ENCODE peak calls at places on chromosomes 11 and 22, in four cellular contexts. M is spleen, Q is uterus, Z is HCT116. O is an unnamed sample.

GRCh38 chr11:48210052-48210451 is 6.6 kb upstream of the OR4B1 start:
- DNase-seq in Q (no peak), Z (no peak), M (no peak), O (no peak)

GRCh38 chr11:13120691-13121090 is 111.6 kb downstream of the RASSF10 start:
- DNase-seq in Q (no peak), M (no peak), Z (no peak), O (peak; percentile 10)

GRCh38 chr11:57196556-57196955 is 14.8 kb downstream of the LRRC55 start:
- DNase-seq in M (no peak), Z (no peak), Q (no peak), O (no peak)

GRCh38 chr11:62013266-62014157 is 46.1 kb upstream of the FTH1 start:
- DNase-seq in M (peak; percentile 58), Q (peak; percentile 57), Z (no peak), O (no peak)

GRCh38 chr11:129455756-129456436 is 80.2 kb downstream of the BARX2 start:
- DNase-seq in M (no peak), Q (no peak), Z (no peak), O (no peak)

GRCh38 chr22:38628444-38628843 is 27.7 kb downstream of the FAM227A start:
- DNase-seq in M (peak; percentile 15), Z (no peak), Q (no peak), O (no peak)

GRCh38 chr11:43458486-43458885 is 99.8 kb downstream of the TTC17 start:
- DNase-seq in M (no peak), Z (no peak), Q (no peak), O (no peak)

GRCh38 chr11:36408476-36409136 is 101.5 kb downstream of the TRAF6 start:
- DNase-seq in Z (no peak), Q (no peak), M (no peak), O (no peak)

GRCh38 chr11:72975778-72976520 is 161.7 kb downstream of the ATG16L2 start:
- DNase-seq in Z (no peak), Q (no peak), M (no peak), O (no peak)

GRCh38 chr11:32259641-32260081 is 168.8 kb downstream of the RCN1 start:
- DNase-seq in Z (no peak), M (no peak), Q (no peak), O (no peak)

GRCh38 chr11:32088117-32088941 is 2.5 kb upstream of the RCN1 start:
- DNase-seq in Z (no peak), M (no peak), Q (no peak), O (no peak)

GRCh38 chr22:48944756-48945620 is 882.7 kb downstream of the BRD1 start:
- DNase-seq in Z (no peak), Q (no peak), M (peak; percentile 49), O (peak; percentile 86)

GRCh38 chr11:73233211-73233610 is 15.1 kb downstream of the P2RY2 start:
- DNase-seq in Z (no peak), Q (peak; percentile 3), M (peak; percentile 6), O (no peak)

GRCh38 chr11:15750535-15751297 is 605.6 kb downstream of the SOX6 start:
- DNase-seq in Z (no peak), M (no peak), Q (no peak), O (peak; percentile 89)

GRCh38 chr11:15698855-15699254 is 584.1 kb downstream of the INSC start:
- DNase-seq in Q (no peak), M (no peak), Z (no peak), O (peak; percentile 85)

GRCh38 chr22:42891696-42892095 is 34.6 kb upstream of the ARFGAP3 start:
- DNase-seq in Q (no peak), M (no peak), Z (no peak), O (no peak)

GRCh38 chr11:27507561-27508322 is 1.2 kb upstream of the LIN7C start:
- DNase-seq in M (no peak), Q (no peak), Z (no peak), O (no peak)

GRCh38 chr22:47165338-47165931 is 403.0 kb downstream of the TBC1D22A start:
- DNase-seq in Z (no peak), M (peak; percentile 63), Q (peak; percentile 7), O (no peak)

GRCh38 chr11:13249992-13250391 is 27.6 kb upstream of the BMAL1 start:
- DNase-seq in Q (no peak), Z (no peak), M (no peak), O (no peak)

DNA sequence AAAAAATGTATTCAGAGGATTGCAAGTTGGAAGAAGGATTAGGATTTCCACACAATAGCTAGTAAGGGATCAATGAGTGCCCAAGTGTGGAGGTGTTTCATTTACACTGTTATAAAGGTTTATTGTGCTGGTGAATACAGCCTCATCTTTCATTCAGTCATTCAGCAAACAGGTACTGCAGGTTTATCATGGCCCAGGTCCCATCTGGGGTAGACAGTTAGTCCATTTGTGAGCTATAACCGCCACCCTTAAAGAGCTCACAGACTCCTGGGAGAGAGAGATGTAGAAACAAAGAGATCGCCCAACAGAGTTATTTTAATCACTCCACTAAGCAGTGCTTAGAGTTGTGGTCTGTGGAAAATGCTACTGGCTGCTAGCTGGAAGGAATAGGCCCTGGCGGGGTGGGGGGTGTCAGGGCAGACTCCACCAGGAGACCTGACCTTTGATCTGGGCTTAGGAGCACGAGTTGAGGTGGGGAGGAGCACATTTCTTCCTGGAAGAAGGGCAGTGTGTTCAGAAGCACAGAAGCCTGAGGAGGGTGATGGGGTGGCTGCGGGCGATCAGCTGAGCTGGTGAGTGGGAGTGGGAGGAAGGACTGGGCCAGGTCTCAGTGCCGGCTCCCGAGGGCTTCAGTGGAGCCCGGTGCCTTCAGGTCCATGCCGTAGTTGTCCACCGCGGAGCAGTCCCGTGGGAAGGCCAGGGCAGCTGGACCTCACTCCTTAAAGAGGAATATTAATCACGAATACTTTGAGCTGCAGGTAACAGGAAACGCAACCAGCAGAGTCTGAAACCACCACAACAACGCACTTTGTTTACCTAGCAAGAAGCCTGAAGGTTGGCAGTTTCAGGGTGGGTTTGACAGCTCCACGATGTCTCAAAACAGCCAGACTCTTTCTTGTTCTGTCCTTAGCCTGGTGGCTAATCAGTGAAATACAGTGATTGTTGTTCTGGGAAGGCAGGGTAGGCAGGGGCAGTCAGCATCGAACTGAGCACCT is 11.2 kb downstream of the TOM1 start:
- DNase-seq in Q (no peak), M (peak; percentile 68), Z (no peak), O (no peak)
- TF ChIP-seq POLR2A in Q (no peak), M (no peak), Z (no peak), O (no peak)

DNA sequence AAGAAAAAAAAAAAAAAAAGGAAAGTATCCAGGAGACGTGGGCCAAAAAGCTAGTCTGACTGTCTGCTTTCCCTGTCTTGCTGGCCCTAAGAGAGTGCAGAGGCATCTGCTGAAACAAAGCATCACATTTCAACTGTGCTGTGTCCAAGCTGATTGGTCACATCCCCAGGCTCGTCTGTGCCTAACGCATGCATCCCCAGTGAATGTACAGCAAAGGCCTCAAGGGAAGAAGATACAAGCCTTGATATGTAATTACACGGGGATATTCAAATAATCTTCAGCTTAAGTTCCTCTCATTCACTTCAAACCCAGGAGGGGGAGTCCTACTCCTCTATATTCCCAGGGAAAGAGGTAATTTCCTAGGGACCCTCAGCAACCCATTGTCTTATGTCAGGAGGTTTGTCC is 5.4 kb upstream of the SORL1 start:
- DNase-seq in Z (no peak), Q (no peak), M (no peak), O (no peak)
- TF ChIP-seq CTCF in Z (peak; percentile 12), Q (no peak), M (no peak), O (peak; percentile 9)

GRCh38 chr11:67483901-67484665 is 1.3 kb downstream of the AIP start:
- DNase-seq in Q (no peak), M (no peak), Z (no peak), O (no peak)
- TF ChIP-seq POLR2A in Q (no peak), M (no peak), Z (no peak), O (no peak)

DNA sequence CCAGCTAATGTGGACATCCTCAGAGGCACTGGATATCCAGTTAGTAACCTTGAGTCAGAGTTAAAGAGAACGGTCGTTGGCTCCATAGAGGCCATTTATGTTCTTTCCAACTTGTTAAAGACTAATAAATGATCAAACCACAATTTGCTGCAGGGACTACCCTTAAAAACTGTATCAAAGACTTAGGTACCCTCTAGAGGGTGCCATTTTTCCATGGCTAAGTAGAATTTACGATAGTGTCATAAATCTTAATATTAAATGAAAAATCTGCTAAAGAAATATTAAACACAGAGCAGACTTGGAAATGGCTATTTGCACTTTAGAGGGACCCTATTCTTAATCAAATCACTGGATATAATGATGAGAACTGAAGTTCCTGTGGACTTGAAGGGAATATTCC is 685.2 kb upstream of the CHORDC1 start:
- DNase-seq in Q (no peak), Z (no peak), M (no peak), O (no peak)
- TF ChIP-seq CTCF in Q (no peak), Z (no peak), M (no peak), O (peak; percentile 16)

GRCh38 chr11:76047766-76048165 is 158.5 kb downstream of the WNT11 start:
- DNase-seq in M (no peak), Z (no peak), Q (no peak), O (no peak)
- TF ChIP-seq POLR2A in M (no peak), Z (no peak), Q (no peak), O (no peak)

DNA sequence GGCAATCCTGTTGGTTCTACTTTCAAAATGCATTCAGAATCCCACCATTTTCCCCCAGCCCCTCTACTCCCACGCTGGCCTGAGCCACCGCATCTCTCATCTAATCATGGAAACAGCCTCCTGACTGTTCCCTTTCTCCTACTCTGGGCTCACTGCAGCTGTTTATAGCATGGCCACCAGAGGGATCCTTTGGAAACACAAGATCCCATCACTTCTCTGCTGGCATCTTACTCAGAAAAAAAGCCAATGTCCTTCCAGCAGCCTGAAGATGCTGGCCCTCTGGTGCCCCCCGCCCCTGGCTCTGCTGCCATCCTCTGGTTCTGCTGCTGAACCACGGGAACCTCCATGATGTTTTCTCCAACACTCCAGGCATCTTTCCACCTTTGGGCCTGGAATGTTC is 11.1 kb downstream of the MS4A8 start:
- DNase-seq in Z (no peak), Q (no peak), M (no peak), O (no peak)
- TF ChIP-seq CTCF in Z (peak; percentile 53), Q (no peak), M (no peak), O (no peak)

DNA sequence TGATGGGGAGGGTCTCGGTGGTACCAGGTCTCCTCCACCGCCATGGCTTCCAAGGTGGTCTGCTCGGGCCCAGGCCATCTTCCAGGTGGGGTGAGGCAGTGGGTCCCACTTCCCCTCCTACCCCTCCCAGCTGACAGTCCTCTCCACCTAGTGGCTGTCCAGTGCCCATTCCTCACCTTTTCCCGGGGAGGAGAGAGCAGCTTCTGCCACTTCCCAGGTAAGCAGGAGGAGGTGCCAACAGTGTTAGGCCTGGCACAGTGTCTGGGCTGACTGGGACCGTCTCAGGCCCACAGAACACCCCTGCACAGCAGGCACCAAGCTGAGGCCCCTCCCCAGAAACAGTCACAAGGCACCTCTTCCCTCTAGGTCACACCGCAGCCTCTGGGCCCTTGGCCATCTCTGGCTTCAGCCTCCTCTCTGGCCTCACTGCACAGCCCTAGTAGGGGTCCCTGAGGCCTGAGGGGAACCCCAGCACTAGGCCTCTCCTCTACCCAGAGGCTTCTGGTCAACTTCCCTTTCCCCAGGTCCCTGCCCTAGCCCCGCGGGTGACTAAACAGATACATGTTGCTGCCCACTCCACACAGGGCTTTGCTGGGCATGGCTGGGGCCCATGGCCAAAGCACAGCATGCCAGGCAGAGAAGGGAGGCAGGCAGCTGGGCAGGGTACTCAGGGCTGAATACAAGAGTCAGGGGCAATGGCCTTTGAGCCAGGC is 2.3 kb upstream of the ANKRD13D start:
- DNase-seq in M (peak; percentile 91), Z (no peak), Q (no peak), O (no peak)
- TF ChIP-seq POLR2A in M (no peak), Z (no peak), Q (no peak), O (no peak)